ENCODE peak calls at places on chromosomes 7 and 10, in four cellular contexts. One of them, this sample, is unnamed.

GRCh38 chr10:118531105-118531851 is 64.2 kb downstream of the PRLHR start:
- DNase-seq in IMR-90: no peak
- DNase-seq in H9: no peak
- DNase-seq in H1: no peak
- DNase-seq in this sample: no peak

GRCh38 chr7:8536431-8536830 is 103.0 kb downstream of the NXPH1 start:
- DNase-seq in IMR-90: no peak
- DNase-seq in H9: no peak
- DNase-seq in H1: no peak
- DNase-seq in this sample: peak

GRCh38 chr10:6543431-6544005 is 36.6 kb downstream of the PRKCQ start:
- DNase-seq in IMR-90: no peak
- DNase-seq in H9: no peak
- DNase-seq in H1: no peak
- DNase-seq in this sample: no peak

GRCh38 chr7:151660141-151660540 is 140.4 kb upstream of the RHEB start:
- DNase-seq in IMR-90: peak
- DNase-seq in H9: no peak
- DNase-seq in H1: no peak
- DNase-seq in this sample: no peak

GRCh38 chr7:123784263-123784662 is 35.5 kb upstream of the WASL start:
- DNase-seq in IMR-90: no peak
- DNase-seq in H9: no peak
- DNase-seq in H1: no peak
- DNase-seq in this sample: no peak

GRCh38 chr10:74437822-74438221 is 286.8 kb downstream of the ADK start:
- DNase-seq in IMR-90: peak
- DNase-seq in H9: no peak
- DNase-seq in H1: no peak
- DNase-seq in this sample: peak

GRCh38 chr7:138025215-138026186 is 23.6 kb upstream of the CREB3L2 start:
- DNase-seq in IMR-90: no peak
- DNase-seq in H9: no peak
- DNase-seq in H1: no peak
- DNase-seq in this sample: peak

GRCh38 chr10:32169556-32169955 is 113.3 kb upstream of the KIF5B start:
- DNase-seq in IMR-90: no peak
- DNase-seq in H9: no peak
- DNase-seq in H1: no peak
- DNase-seq in this sample: no peak

GRCh38 chr7:49398730-49399129 is 374.7 kb upstream of the VWC2 start:
- DNase-seq in IMR-90: no peak
- DNase-seq in H9: no peak
- DNase-seq in H1: no peak
- DNase-seq in this sample: peak

GRCh38 chr7:7738622-7739021 is 20.2 kb upstream of the RPA3 start:
- DNase-seq in IMR-90: no peak
- DNase-seq in H9: no peak
- DNase-seq in H1: no peak
- DNase-seq in this sample: no peak

GRCh38 chr7:68868975-68869374 is 729.3 kb upstream of the AUTS2 start:
- DNase-seq in IMR-90: no peak
- DNase-seq in H9: no peak
- DNase-seq in H1: no peak
- DNase-seq in this sample: no peak

GRCh38 chr10:76632158-76633051 is 1005.2 kb downstream of the KCNMA1 start:
- DNase-seq in IMR-90: no peak
- DNase-seq in H9: peak
- DNase-seq in H1: no peak
- DNase-seq in this sample: peak

GRCh38 chr7:20794676-20795075 is 8.0 kb upstream of the SP8 start:
- DNase-seq in IMR-90: no peak
- DNase-seq in H9: no peak
- DNase-seq in H1: no peak
- DNase-seq in this sample: no peak

GRCh38 chr10:29820890-29821398 is 186.2 kb upstream of the SVIL start:
- DNase-seq in IMR-90: no peak
- DNase-seq in H9: no peak
- DNase-seq in H1: no peak
- DNase-seq in this sample: no peak

GRCh38 chr10:14438576-14438975 is 107.9 kb upstream of the FRMD4A start:
- DNase-seq in IMR-90: no peak
- DNase-seq in H9: no peak
- DNase-seq in H1: no peak
- DNase-seq in this sample: no peak

GRCh38 chr7:151710121-151710640 is 166.7 kb downstream of the PRKAG2 start:
- DNase-seq in IMR-90: no peak
- DNase-seq in H9: no peak
- DNase-seq in H1: no peak
- DNase-seq in this sample: no peak

GRCh38 chr10:71727429-71728217 is 8.0 kb upstream of the C10orf105 start:
- DNase-seq in IMR-90: no peak
- DNase-seq in H9: no peak
- DNase-seq in H1: no peak
- DNase-seq in this sample: no peak

GRCh38 chr7:95342642-95343252 is 18.4 kb upstream of the PON1 start:
- DNase-seq in IMR-90: no peak
- DNase-seq in H9: peak
- DNase-seq in H1: peak
- DNase-seq in this sample: peak

GRCh38 chr7:155644971-155645509 is 579 bp downstream of the RBM33 start:
- DNase-seq in IMR-90: no peak
- DNase-seq in H9: peak
- DNase-seq in H1: no peak
- DNase-seq in this sample: peak

GRCh38 chr7:157495177-157495553 is 158.4 kb downstream of the DNAJB6 start:
- DNase-seq in IMR-90: no peak
- DNase-seq in H9: no peak
- DNase-seq in H1: no peak
- DNase-seq in this sample: no peak

GRCh38 chr7:78585958-78586357 is 787.4 kb downstream of the PHTF2 start:
- DNase-seq in IMR-90: no peak
- DNase-seq in H9: no peak
- DNase-seq in H1: no peak
- DNase-seq in this sample: no peak

GRCh38 chr10:6110136-6110535 is 21.3 kb downstream of the RBM17 start:
- DNase-seq in IMR-90: no peak
- DNase-seq in H9: no peak
- DNase-seq in H1: no peak
- DNase-seq in this sample: no peak

GRCh38 chr7:77866370-77866769 is 67.8 kb downstream of the PHTF2 start:
- DNase-seq in IMR-90: peak
- DNase-seq in H9: no peak
- DNase-seq in H1: no peak
- DNase-seq in this sample: no peak

GRCh38 chr10:650691-651615 is 38.5 kb downstream of the DIP2C start:
- DNase-seq in IMR-90: peak
- DNase-seq in H9: no peak
- DNase-seq in H1: no peak
- DNase-seq in this sample: no peak

GRCh38 chr7:44411306-44411705 is 79.2 kb downstream of the NUDCD3 start:
- DNase-seq in IMR-90: no peak
- DNase-seq in H9: no peak
- DNase-seq in H1: no peak
- DNase-seq in this sample: no peak

GRCh38 chr7:117014673-117015133 is 61.4 kb downstream of the ST7 start:
- DNase-seq in IMR-90: peak
- DNase-seq in H9: no peak
- DNase-seq in H1: no peak
- DNase-seq in this sample: peak

GRCh38 chr7:34596887-34597286 is 61.1 kb upstream of the NPSR1 start:
- DNase-seq in IMR-90: no peak
- DNase-seq in H9: no peak
- DNase-seq in H1: no peak
- DNase-seq in this sample: peak

GRCh38 chr7:44796034-44796503 is 412 bp upstream of the PPIA start:
- DNase-seq in IMR-90: peak
- DNase-seq in H9: no peak
- DNase-seq in H1: peak
- DNase-seq in this sample: peak

DNA sequence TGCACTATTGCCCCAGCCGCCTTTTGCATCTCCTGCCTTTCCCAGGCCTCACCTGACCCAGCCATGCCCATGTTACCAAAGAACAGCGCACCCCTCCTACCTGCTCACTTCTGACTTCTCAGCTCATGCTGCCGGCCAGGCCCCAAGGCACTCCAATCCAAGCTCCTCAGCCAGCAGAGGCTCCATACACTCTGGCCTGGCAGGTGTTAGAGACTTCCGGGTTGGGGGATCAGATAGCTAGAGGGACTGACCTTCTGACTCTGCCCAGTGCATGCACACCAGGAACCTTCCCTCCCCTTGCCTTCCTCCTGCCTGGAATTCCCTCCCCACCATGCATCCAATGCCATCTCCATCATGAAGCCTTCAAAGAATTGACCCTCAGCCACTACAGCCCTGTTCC is 56.2 kb upstream of the ZMIZ1 start:
- DNase-seq in IMR-90: no peak
- DNase-seq in H9: no peak
- DNase-seq in H1: no peak
- DNase-seq in this sample: no peak
- H2AK5ac ChIP-seq in IMR-90: no peak
- H2AK5ac ChIP-seq in H9: no peak
- H2AK5ac ChIP-seq in H1: no peak
- H2AK5ac ChIP-seq in this sample: no peak

GRCh38 chr7:106802589-106802988 is 62.5 kb upstream of the PIK3CG start:
- DNase-seq in IMR-90: no peak
- DNase-seq in H9: no peak
- DNase-seq in H1: no peak
- DNase-seq in this sample: no peak
- H4K5ac ChIP-seq in IMR-90: no peak
- H4K5ac ChIP-seq in H9: no peak
- H4K5ac ChIP-seq in H1: no peak
- H4K5ac ChIP-seq in this sample: no peak

DNA sequence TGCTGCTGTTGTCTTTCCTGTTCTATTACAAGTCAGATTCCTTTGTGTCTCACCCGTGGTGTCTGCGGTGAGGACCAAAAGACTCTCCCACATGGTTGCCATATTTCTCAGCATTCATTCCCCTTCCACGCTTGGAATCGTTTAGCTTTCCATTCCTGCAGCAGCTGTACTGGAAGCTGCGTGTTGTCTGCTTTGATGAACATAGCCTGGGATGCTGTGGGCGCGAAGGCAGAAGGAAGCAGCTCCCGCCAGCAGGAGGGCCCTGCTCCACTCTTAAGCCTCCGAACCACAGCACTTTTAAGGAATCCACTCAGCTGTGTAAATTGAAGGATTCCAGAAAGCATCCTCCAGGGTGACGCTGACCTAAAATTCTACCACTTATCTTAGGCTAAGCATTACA is 303.6 kb upstream of the PITRM1 start:
- DNase-seq in IMR-90: no peak
- DNase-seq in H9: no peak
- DNase-seq in H1: no peak
- DNase-seq in this sample: no peak
- H2AK5ac ChIP-seq in IMR-90: no peak
- H2AK5ac ChIP-seq in H9: no peak
- H2AK5ac ChIP-seq in H1: no peak
- H2AK5ac ChIP-seq in this sample: no peak

GRCh38 chr10:44387853-44388251 is 3.0 kb upstream of the CXCL12 start:
- DNase-seq in IMR-90: no peak
- DNase-seq in H9: peak
- DNase-seq in H1: no peak
- DNase-seq in this sample: no peak

GRCh38 chr10:44389556-44389955 is 4.7 kb upstream of the CXCL12 start:
- DNase-seq in IMR-90: no peak
- DNase-seq in H9: no peak
- DNase-seq in H1: no peak
- DNase-seq in this sample: no peak

GRCh38 chr10:44390585-44391072 is 5.7 kb upstream of the CXCL12 start:
- DNase-seq in IMR-90: no peak
- DNase-seq in H9: no peak
- DNase-seq in H1: no peak
- DNase-seq in this sample: no peak

GRCh38 chr10:44388641-44389040 is 3.7 kb upstream of the CXCL12 start:
- DNase-seq in IMR-90: no peak
- DNase-seq in H9: no peak
- DNase-seq in H1: no peak
- DNase-seq in this sample: no peak

DNA sequence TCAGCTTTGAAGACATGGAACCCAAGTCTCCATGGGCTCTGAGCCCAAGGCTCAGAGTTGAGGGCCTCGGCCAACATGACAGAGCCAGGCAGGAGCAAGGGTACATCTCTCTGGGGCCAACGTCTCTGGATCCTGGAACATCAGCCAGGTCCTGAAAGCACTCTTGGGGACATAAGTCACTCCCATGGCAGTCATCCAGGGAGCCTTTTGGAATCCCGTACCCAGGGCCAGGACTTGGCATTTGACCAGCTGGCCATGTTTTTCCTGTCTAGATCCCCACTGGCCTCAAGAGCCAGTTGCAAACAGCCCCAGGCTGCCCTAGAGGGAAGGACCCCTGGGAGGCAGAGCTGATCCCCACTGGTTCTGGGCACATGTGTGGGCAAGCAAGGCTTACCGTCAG is 4.3 kb upstream of the CXCL12 start:
- DNase-seq in IMR-90: no peak
- DNase-seq in H9: no peak
- DNase-seq in H1: no peak
- DNase-seq in this sample: no peak
- H4K5ac ChIP-seq in IMR-90: no peak
- H4K5ac ChIP-seq in H9: no peak
- H4K5ac ChIP-seq in H1: no peak
- H4K5ac ChIP-seq in this sample: no peak

GRCh38 chr10:28366943-28367342 is 64.1 kb upstream of the MPP7 start:
- DNase-seq in IMR-90: no peak
- DNase-seq in H9: no peak
- DNase-seq in H1: no peak
- DNase-seq in this sample: peak
- H2AK5ac ChIP-seq in IMR-90: no peak
- H2AK5ac ChIP-seq in H9: no peak
- H2AK5ac ChIP-seq in H1: no peak
- H2AK5ac ChIP-seq in this sample: no peak

GRCh38 chr7:18165176-18165575 is 137.5 kb upstream of the PRPS1L1 start:
- DNase-seq in IMR-90: no peak
- DNase-seq in H9: no peak
- DNase-seq in H1: no peak
- DNase-seq in this sample: no peak
- H4K5ac ChIP-seq in IMR-90: no peak
- H4K5ac ChIP-seq in H9: no peak
- H4K5ac ChIP-seq in H1: no peak
- H4K5ac ChIP-seq in this sample: no peak

This sample was measured in mesendoderm.